ENCODE peak calls at places on chromosomes 1 and 21, in four cellular contexts. One of them, this sample, is unnamed.

GRCh38 chr1:201448981-201449380 is 20.0 kb downstream of the PHLDA3 start:
- DNase-seq in DND-41: no peak
- DNase-seq in psoas muscle: no peak
- DNase-seq in RWPE1: no peak
- DNase-seq in this sample: no peak

GRCh38 chr1:73033637-73034036 is 751.3 kb upstream of the NEGR1 start:
- DNase-seq in RWPE1: no peak
- DNase-seq in DND-41: no peak
- DNase-seq in psoas muscle: no peak
- DNase-seq in this sample: no peak

GRCh38 chr1:6998267-6998666 is 213.0 kb downstream of the CAMTA1 start:
- DNase-seq in DND-41: no peak
- DNase-seq in psoas muscle: no peak
- DNase-seq in RWPE1: no peak
- DNase-seq in this sample: peak

GRCh38 chr1:15424146-15424667 is 14.0 kb upstream of the CTRC start:
- DNase-seq in psoas muscle: no peak
- DNase-seq in RWPE1: no peak
- DNase-seq in DND-41: no peak
- DNase-seq in this sample: no peak

GRCh38 chr1:6489799-6490180 is 1.7 kb downstream of the PLEKHG5 start:
- DNase-seq in RWPE1: peak
- DNase-seq in DND-41: peak
- DNase-seq in psoas muscle: peak
- DNase-seq in this sample: peak

GRCh38 chr1:29171089-29171488 is 10.6 kb downstream of the SRSF4 start:
- DNase-seq in DND-41: no peak
- DNase-seq in RWPE1: no peak
- DNase-seq in psoas muscle: no peak
- DNase-seq in this sample: no peak

GRCh38 chr1:228515200-228515834 is 28.1 kb downstream of the RNF187 start:
- DNase-seq in RWPE1: peak
- DNase-seq in DND-41: peak
- DNase-seq in psoas muscle: no peak
- DNase-seq in this sample: peak

GRCh38 chr1:40301541-40302299 is 15.4 kb downstream of the COL9A2 start:
- DNase-seq in psoas muscle: no peak
- DNase-seq in RWPE1: no peak
- DNase-seq in DND-41: no peak
- DNase-seq in this sample: no peak

GRCh38 chr21:10273196-10273595 is 248.2 kb upstream of the TPTE start:
- DNase-seq in psoas muscle: no peak
- DNase-seq in DND-41: no peak
- DNase-seq in RWPE1: no peak
- DNase-seq in this sample: no peak

GRCh38 chr1:204102719-204103118 is 29.8 kb downstream of the SOX13 start:
- DNase-seq in RWPE1: peak
- DNase-seq in psoas muscle: no peak
- DNase-seq in DND-41: no peak
- DNase-seq in this sample: no peak

GRCh38 chr1:161274874-161275273 is 16.3 kb downstream of the PCP4L1 start:
- DNase-seq in RWPE1: no peak
- DNase-seq in psoas muscle: no peak
- DNase-seq in DND-41: no peak
- DNase-seq in this sample: peak

GRCh38 chr1:201916649-201917249 is 28.1 kb downstream of the SHISA4 start:
- DNase-seq in psoas muscle: peak
- DNase-seq in RWPE1: peak
- DNase-seq in DND-41: no peak
- DNase-seq in this sample: no peak

GRCh38 chr1:37763791-37764741 is 854 bp downstream of the EPHA10 start:
- DNase-seq in DND-41: peak
- DNase-seq in RWPE1: peak
- DNase-seq in psoas muscle: no peak
- DNase-seq in this sample: peak

GRCh38 chr1:23405946-23406345 is 18.6 kb downstream of the TCEA3 start:
- DNase-seq in RWPE1: no peak
- DNase-seq in DND-41: no peak
- DNase-seq in psoas muscle: no peak
- DNase-seq in this sample: no peak

GRCh38 chr1:212104586-212105282 is 69.2 kb downstream of the DTL start:
- DNase-seq in DND-41: no peak
- DNase-seq in psoas muscle: no peak
- DNase-seq in RWPE1: no peak
- DNase-seq in this sample: no peak

GRCh38 chr1:203564024-203564423 is 62.6 kb upstream of the ATP2B4 start:
- DNase-seq in psoas muscle: no peak
- DNase-seq in RWPE1: no peak
- DNase-seq in DND-41: no peak
- DNase-seq in this sample: no peak

GRCh38 chr1:180270767-180271639 is 40.9 kb downstream of the LHX4 start:
- DNase-seq in RWPE1: peak
- DNase-seq in DND-41: no peak
- DNase-seq in psoas muscle: no peak
- DNase-seq in this sample: no peak

GRCh38 chr1:229119876-229120275 is 151.0 kb upstream of the RAB4A start:
- DNase-seq in DND-41: no peak
- DNase-seq in psoas muscle: no peak
- DNase-seq in RWPE1: no peak
- DNase-seq in this sample: no peak

GRCh38 chr1:234047113-234047512 is 142.6 kb downstream of the SLC35F3 start:
- DNase-seq in RWPE1: no peak
- DNase-seq in DND-41: no peak
- DNase-seq in psoas muscle: no peak
- DNase-seq in this sample: no peak

GRCh38 chr1:104646233-104646632 is 896.5 kb downstream of the AMY1C start:
- DNase-seq in RWPE1: no peak
- DNase-seq in psoas muscle: no peak
- DNase-seq in DND-41: no peak
- DNase-seq in this sample: no peak

DNA sequence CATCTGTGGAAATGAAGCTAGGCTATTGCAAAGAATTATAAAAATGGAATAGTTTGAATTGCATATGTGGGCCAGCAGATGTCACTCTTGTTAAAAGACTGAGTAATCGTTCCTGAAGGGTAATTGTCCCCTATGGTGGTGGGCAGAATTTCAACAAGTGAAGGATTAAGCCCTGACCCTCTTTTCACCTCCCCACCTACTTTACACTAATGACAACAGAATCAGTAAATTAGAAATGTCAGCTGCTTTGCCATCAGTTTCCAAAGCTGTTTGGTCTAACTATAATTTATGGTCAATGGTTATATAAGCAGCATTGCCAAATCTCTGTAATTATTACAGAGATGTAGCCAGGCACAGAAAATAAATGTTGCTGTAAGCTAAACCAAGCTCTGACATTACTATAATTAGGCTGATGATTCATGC is 898.6 kb downstream of the AMY1C start:
- DNase-seq in DND-41: no peak
- DNase-seq in RWPE1: peak
- DNase-seq in psoas muscle: no peak
- DNase-seq in this sample: no peak
- TF ChIP-seq CTCF in DND-41: peak
- TF ChIP-seq CTCF in RWPE1: peak
- TF ChIP-seq CTCF in psoas muscle: peak
- TF ChIP-seq CTCF in this sample: peak

DNA sequence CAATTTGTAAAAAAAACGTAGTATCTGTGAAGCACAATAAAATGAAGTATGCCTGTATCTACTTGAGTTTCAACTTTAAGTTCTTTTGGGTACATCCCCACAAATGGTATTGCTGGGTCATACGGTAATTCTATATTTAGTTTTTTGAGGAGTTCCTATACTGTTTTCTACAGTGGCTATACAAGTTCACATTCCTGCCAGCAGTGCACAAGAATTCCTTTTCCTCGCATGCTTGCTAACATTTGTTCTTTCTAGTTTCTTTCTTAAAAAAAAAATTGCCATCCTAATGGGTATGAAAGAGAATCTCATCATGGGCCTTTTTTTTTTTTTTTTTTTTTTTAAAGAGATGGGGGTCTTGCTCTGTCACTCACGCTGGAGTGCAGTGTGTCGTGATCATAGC is 41.9 kb downstream of the UCK2 start:
- DNase-seq in DND-41: no peak
- DNase-seq in RWPE1: no peak
- DNase-seq in psoas muscle: no peak
- DNase-seq in this sample: no peak
- TF ChIP-seq CTCF in DND-41: no peak
- TF ChIP-seq CTCF in RWPE1: no peak
- TF ChIP-seq CTCF in psoas muscle: peak
- TF ChIP-seq CTCF in this sample: no peak

DNA sequence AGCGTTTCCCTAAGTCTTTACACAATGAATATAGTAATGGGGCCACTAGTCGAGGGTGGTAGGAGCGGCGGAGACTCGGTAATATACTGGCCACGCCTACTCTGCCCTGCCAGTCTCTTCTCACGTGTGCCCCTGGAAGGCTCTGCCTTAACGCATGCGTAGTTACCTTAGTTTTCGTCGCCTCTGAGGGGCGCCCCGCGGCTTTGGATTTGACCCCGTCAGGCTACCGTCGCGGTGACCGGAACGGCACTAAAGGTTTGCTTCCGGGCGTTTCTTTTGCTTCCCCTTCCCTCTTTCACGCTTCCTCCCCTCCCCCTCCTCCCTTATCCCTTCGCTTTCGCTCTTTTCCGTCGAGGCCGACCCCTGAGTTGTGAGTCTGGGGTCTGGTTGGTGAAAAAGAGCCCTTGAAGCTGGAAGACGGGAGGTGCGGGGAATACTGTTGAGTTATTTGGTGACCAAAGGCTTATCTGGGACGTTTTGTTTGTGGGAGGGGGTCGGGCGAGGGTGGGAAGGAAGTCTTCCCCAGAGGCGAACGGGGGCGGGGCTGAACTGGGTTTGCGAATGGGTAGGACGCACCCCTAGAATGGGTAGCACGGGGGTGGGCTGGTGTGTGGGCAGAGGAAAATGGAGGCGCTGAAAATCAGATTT is at the start of gene SETDB1:
- DNase-seq in RWPE1: peak
- DNase-seq in psoas muscle: peak
- DNase-seq in DND-41: peak
- DNase-seq in this sample: peak
- TF ChIP-seq CTCF in RWPE1: no peak
- TF ChIP-seq CTCF in psoas muscle: no peak
- TF ChIP-seq CTCF in DND-41: peak
- TF ChIP-seq CTCF in this sample: no peak

DNA sequence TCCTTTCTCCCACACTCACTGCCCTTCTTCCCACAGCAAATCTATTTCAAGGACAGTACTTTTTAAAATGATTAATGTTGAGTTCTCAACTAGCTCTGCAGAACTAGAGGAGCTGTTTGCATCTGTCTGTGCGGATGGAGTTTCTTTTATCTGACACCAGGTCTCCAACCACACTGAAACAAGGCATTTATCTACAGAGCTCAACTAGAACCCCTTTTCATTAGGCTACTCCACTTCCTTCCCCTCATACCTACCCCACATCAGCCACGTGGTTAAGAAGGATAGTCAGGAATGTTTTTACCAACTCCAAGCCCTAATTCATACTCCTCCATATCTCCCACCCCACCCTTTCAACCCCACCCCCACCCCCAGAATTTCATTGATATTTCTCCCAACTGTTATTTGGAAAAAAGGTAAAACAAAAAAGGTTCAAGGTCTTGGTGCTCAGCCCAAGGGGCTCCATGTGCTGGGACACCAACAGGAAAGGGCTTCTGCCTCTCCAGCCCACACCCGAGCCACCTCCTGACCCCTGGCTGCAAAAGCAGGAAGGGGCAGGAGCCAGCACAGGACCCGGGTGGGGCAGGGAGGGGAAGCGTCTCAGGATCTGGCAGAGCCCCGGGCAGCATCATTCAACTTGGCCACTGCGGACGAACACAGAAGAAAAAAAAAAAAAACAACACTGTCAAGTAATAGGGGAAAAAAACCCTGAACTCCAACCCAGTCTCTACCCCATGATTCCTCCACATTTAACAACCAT is 7.0 kb downstream of the ENSA start:
- DNase-seq in DND-41: no peak
- DNase-seq in psoas muscle: peak
- DNase-seq in RWPE1: no peak
- DNase-seq in this sample: peak
- TF ChIP-seq CTCF in DND-41: no peak
- TF ChIP-seq CTCF in psoas muscle: no peak
- TF ChIP-seq CTCF in RWPE1: no peak
- TF ChIP-seq CTCF in this sample: no peak

GRCh38 chr1:118991448-118991847 is 3.3 kb upstream of the TBX15 start:
- DNase-seq in DND-41: no peak
- DNase-seq in RWPE1: no peak
- DNase-seq in psoas muscle: no peak
- DNase-seq in this sample: no peak

GRCh38 chr1:118995312-118996016 is 7.3 kb upstream of the TBX15 start:
- DNase-seq in psoas muscle: no peak
- DNase-seq in DND-41: no peak
- DNase-seq in RWPE1: no peak
- DNase-seq in this sample: no peak

GRCh38 chr1:118992426-118992825 is 4.3 kb upstream of the TBX15 start:
- DNase-seq in RWPE1: no peak
- DNase-seq in DND-41: no peak
- DNase-seq in psoas muscle: no peak
- DNase-seq in this sample: no peak

GRCh38 chr1:118992868-118993711 is 4.9 kb upstream of the TBX15 start:
- DNase-seq in psoas muscle: no peak
- DNase-seq in RWPE1: no peak
- DNase-seq in DND-41: no peak
- DNase-seq in this sample: peak

GRCh38 chr1:118993712-118994049 is 5.5 kb upstream of the TBX15 start:
- DNase-seq in DND-41: no peak
- DNase-seq in RWPE1: no peak
- DNase-seq in psoas muscle: no peak
- DNase-seq in this sample: no peak
- TF ChIP-seq CTCF in DND-41: no peak
- TF ChIP-seq CTCF in RWPE1: no peak
- TF ChIP-seq CTCF in psoas muscle: no peak
- TF ChIP-seq CTCF in this sample: no peak

This sample was measured in glutamatergic neuron.